ENCODE peak calls at places on chromosomes 12 and 14, in six cellular contexts. J, A, D, X, V and M are unnamed samples.

GRCh38 chr12:470133-470532 is 10.4 kb downstream of the B4GALNT3 start:
- DNase-seq in X (no peak), A (no peak), D (no peak), J (no peak), V (no peak), M (no peak)

GRCh38 chr14:59464651-59465569 is at the start of gene GPR135:
- DNase-seq in D (peak; percentile 70), V (peak; percentile 92), A (peak; percentile 50), X (no peak), J (no peak), M (peak; percentile 76)

GRCh38 chr14:84465890-84466289 is 1064.1 kb upstream of the FLRT2 start:
- DNase-seq in V (no peak), X (no peak), D (no peak), A (no peak), J (no peak), M (no peak)

GRCh38 chr12:92075425-92075891 is 70.2 kb downstream of the BTG1 start:
- DNase-seq in A (no peak), X (no peak), D (no peak), V (no peak), J (peak; percentile 64), M (no peak)

GRCh38 chr12:118332511-118332910 is 40.2 kb downstream of the TAOK3 start:
- DNase-seq in J (no peak), X (no peak), A (no peak), D (no peak), V (no peak), M (peak; percentile 11)

GRCh38 chr12:2999265-2999841 is 40.2 kb downstream of the TEAD4 start:
- DNase-seq in D (peak; percentile 43), X (no peak), A (no peak), J (peak; percentile 87), V (no peak), M (peak; percentile 97)

GRCh38 chr12:108567974-108568652 is 5.7 kb downstream of the ISCU start:
- DNase-seq in D (no peak), X (no peak), A (no peak), V (no peak), J (no peak), M (no peak)

GRCh38 chr12:27226319-27226984 is 17.6 kb upstream of the STK38L start:
- DNase-seq in D (peak; percentile 28), X (no peak), A (peak; percentile 50), V (no peak), J (no peak), M (no peak)

GRCh38 chr12:20132818-20133217 is 235.5 kb upstream of the PDE3A start:
- DNase-seq in A (no peak), V (no peak), X (no peak), J (no peak), D (no peak), M (no peak)

GRCh38 chr14:63039800-63040380 is 5.4 kb downstream of the KCNH5 start:
- DNase-seq in J (peak; percentile 3), X (no peak), A (no peak), D (no peak), V (no peak), M (no peak)

GRCh38 chr12:34287437-34287836 is 265.1 kb downstream of the ALG10 start:
- DNase-seq in J (no peak), V (peak; percentile 34), A (no peak), X (no peak), D (peak; percentile 1), M (no peak)

GRCh38 chr12:124566181-124567034 is 1.0 kb downstream of the NCOR2 start:
- DNase-seq in D (peak; percentile 91), A (peak; percentile 91), V (peak; percentile 93), J (peak; percentile 80), X (no peak), M (peak; percentile 87)

GRCh38 chr14:103185051-103186027 is 62.1 kb downstream of the TNFAIP2 start:
- DNase-seq in X (no peak), J (peak; percentile 44), A (no peak), D (no peak), V (no peak), M (no peak)

GRCh38 chr14:60164717-60165546 is at the start of gene DHRS7:
- DNase-seq in X (no peak), D (peak; percentile 88), A (peak; percentile 64), J (peak; percentile 82), V (peak; percentile 98), M (peak; percentile 85)

GRCh38 chr12:101619868-101620761 is 25.3 kb downstream of the MYBPC1 start:
- DNase-seq in A (no peak), V (no peak), X (no peak), J (no peak), D (no peak), M (peak; percentile 61)

GRCh38 chr12:6167327-6168280 is 32.6 kb upstream of the CD9 start:
- DNase-seq in V (peak; percentile 74), D (peak; percentile 78), J (peak; percentile 87), A (no peak), X (no peak), M (no peak)

GRCh38 chr14:96762650-96763049 is 34.5 kb upstream of the VRK1 start:
- DNase-seq in D (no peak), J (peak; percentile 82), A (no peak), V (no peak), X (no peak), M (no peak)

GRCh38 chr12:124026755-124027745 is 54.0 kb downstream of the ZNF664 start:
- DNase-seq in X (no peak), A (no peak), V (no peak), J (peak; percentile 56), D (peak; percentile 40), M (no peak)

GRCh38 chr12:13165578-13166120 is 30.9 kb upstream of the EMP1 start:
- DNase-seq in D (peak; percentile 60), V (peak; percentile 84), J (no peak), A (peak; percentile 92), X (no peak), M (peak; percentile 71)

GRCh38 chr14:92783813-92784431 is 10.2 kb upstream of the GOLGA5 start:
- DNase-seq in J (peak; percentile 40), D (peak; percentile 20), X (no peak), V (no peak), A (no peak), M (peak; percentile 40)

GRCh38 chr12:111841236-111841749 is 735 bp upstream of the MAPKAPK5 start:
- DNase-seq in X (no peak), A (no peak), V (no peak), J (peak; percentile 27), D (no peak), M (no peak)

GRCh38 chr12:111840831-111841230 is 1.2 kb upstream of the MAPKAPK5 start:
- DNase-seq in D (no peak), J (peak; percentile 70), A (no peak), X (no peak), V (no peak), M (no peak)

GRCh38 chr12:111841750-111842555 is at the start of gene MAPKAPK5:
- DNase-seq in X (peak; percentile 58), J (peak; percentile 99), A (peak; percentile 92), V (peak; percentile 99), D (peak; percentile 94), M (peak; percentile 94)

GRCh38 chr12:111842556-111843396 is 748 bp downstream of the MAPKAPK5 start:
- DNase-seq in D (no peak), V (no peak), A (no peak), X (no peak), J (peak; percentile 52), M (peak; percentile 6)

DNA sequence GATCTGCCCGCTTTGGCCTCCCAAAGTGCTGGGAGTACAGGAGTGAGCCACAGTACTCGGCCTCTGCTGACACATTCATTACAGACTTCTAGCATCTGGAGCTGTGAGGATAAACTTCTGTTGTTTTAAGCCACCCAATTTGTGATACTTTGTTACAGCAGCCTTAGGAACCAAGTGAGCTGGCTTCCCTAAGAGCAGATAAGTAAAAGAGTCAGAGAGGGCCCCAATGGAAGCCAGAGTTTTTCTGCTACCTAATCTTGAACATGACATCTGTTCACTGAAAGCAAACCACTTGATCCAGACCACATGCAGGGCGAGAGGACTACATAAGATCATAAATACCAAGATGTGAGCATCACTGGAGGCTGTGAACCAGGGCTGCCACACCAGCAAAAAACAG is 3.7 kb upstream of the MAPKAPK5 start:
- DNase-seq in J (peak; percentile 79), V (no peak), X (no peak), A (no peak), D (no peak), M (no peak)
- TF ChIP-seq POLR2A in J (no peak), V (no peak), X (no peak), A (no peak), D (no peak), M (no peak)

GRCh38 chr12:55817352-55818139 is at the start of the genes ORMDL2 and SARNP:
- DNase-seq in V (peak; percentile 98), J (peak; percentile 99), X (peak; percentile 95), A (peak; percentile 100), D (peak; percentile 98), M (peak; percentile 98)

GRCh38 chr12:55820679-55821078 is 2.8 kb downstream of the ORMDL2 start:
- DNase-seq in X (no peak), D (no peak), V (no peak), J (peak; percentile 37), A (no peak), M (no peak)

GRCh38 chr12:55818140-55818728 is 393 bp downstream of the ORMDL2 start:
- DNase-seq in A (no peak), V (no peak), X (no peak), D (no peak), J (no peak), M (no peak)

GRCh38 chr12:55816876-55817351 is 610 bp downstream of the SARNP start:
- DNase-seq in X (no peak), A (no peak), D (no peak), J (peak; percentile 42), V (no peak), M (no peak)

GRCh38 chr12:55818886-55819285 is 1.0 kb downstream of the ORMDL2 start:
- DNase-seq in D (no peak), V (no peak), X (no peak), J (no peak), A (no peak), M (no peak)
- H3K36me3 ChIP-seq in D (peaks cover 67% of the 10 kb centered on the region), V (peaks cover 3% of the 10 kb centered on the region), X (peaks cover 6% of the 10 kb centered on the region), J (peaks cover 70% of the 10 kb centered on the region), A (no peaks in the 10 kb centered on the region), M (peaks cover 13% of the 10 kb centered on the region)

GRCh38 chr12:31590730-31591307 is at the start of gene DENND5B:
- DNase-seq in A (peak; percentile 32), X (no peak), D (peak; percentile 87), J (peak; percentile 74), V (peak; percentile 93), M (peak; percentile 88)
- TF ChIP-seq POLR2A in A (no peak), X (no peak), D (no peak), J (no peak), V (no peak), M (no peak)

DNA sequence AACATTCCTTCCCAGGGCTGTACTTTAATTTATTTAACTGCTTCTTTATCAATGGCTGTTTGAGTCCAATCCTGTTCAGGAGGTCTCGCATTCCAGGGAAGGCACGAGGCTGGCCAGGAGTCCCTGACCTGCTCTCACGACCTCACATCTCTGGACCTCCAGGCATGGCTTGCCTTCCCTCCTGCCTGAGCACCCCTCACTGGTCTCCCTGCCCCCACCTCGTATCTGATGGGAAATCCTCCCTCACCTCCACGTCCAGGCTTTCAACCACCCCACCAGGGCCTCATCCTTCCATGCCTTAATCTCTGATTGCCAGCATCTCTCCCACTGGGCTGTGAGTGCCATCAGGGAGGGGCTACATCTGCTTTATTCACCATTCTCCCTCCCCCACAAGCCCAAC is 29.0 kb downstream of the PRKAB1 start:
- DNase-seq in J (no peak), V (no peak), X (no peak), A (no peak), D (no peak), M (no peak)
- H3K36me3 ChIP-seq in J (peaks cover 50% of the 10 kb centered on the region), V (no peaks in the 10 kb centered on the region), X (no peaks in the 10 kb centered on the region), A (no peaks in the 10 kb centered on the region), D (no peaks in the 10 kb centered on the region), M (no peaks in the 10 kb centered on the region)